ENCODE peak calls at places on chromosomes 11 and 22, in six cellular contexts. R, G, T, S, D and I are unnamed samples.

GRCh38 chr11:121244861-121245260 is 47.7 kb upstream of the SC5D start:
- DNase-seq in R (no peak), G (no peak), T (no peak), S (no peak), D (no peak), I (no peak)

GRCh38 chr11:29989181-29989580 is 27.6 kb downstream of the KCNA4 start:
- DNase-seq in R (no peak), G (no peak), T (no peak), S (no peak), D (no peak), I (no peak)

GRCh38 chr11:101091781-101092180 is 37.8 kb downstream of the PGR start:
- DNase-seq in R (no peak), G (no peak), T (no peak), S (no peak), D (no peak), I (no peak)

GRCh38 chr11:120186799-120187591 is 23.8 kb upstream of the OAF start:
- DNase-seq in R (peak; percentile 50), G (no peak), T (no peak), S (no peak), D (peak; percentile 19), I (no peak)

GRCh38 chr11:115201121-115201792 is 303.0 kb downstream of the CADM1 start:
- DNase-seq in R (no peak), G (no peak), T (no peak), S (no peak), D (no peak), I (no peak)

GRCh38 chr11:25252854-25253253 is 756.0 kb downstream of the LUZP2 start:
- DNase-seq in R (no peak), G (no peak), T (no peak), S (no peak), D (no peak), I (no peak)

GRCh38 chr11:12499071-12499470 is 121.7 kb downstream of the PARVA start:
- DNase-seq in R (no peak), G (no peak), T (no peak), S (no peak), D (no peak), I (no peak)

GRCh38 chr11:100863080-100863581 is 176.0 kb downstream of the ARHGAP42 start:
- DNase-seq in R (no peak), G (peak; percentile 38), T (no peak), S (no peak), D (no peak), I (peak; percentile 94)

GRCh38 chr11:80024119-80024518 is 583.3 kb upstream of the TENM4 start:
- DNase-seq in R (no peak), G (no peak), T (no peak), S (no peak), D (no peak), I (no peak)

GRCh38 chr11:112610494-112610893 is 349.8 kb upstream of the PLET1 start:
- DNase-seq in R (no peak), G (no peak), T (no peak), S (no peak), D (no peak), I (no peak)

GRCh38 chr11:24697722-24698121 is 200.9 kb downstream of the LUZP2 start:
- DNase-seq in R (no peak), G (no peak), T (no peak), S (no peak), D (no peak), I (no peak)

GRCh38 chr11:27857014-27857413 is 156.8 kb upstream of the BDNF start:
- DNase-seq in R (no peak), G (no peak), T (no peak), S (no peak), D (no peak), I (no peak)

GRCh38 chr22:29799217-29799680 is 32.1 kb downstream of the UQCR10 start:
- DNase-seq in R (peak; percentile 90), G (peak; percentile 74), T (peak; percentile 78), S (peak; percentile 17), D (peak; percentile 96), I (peak; percentile 83)

GRCh38 chr11:83008581-83008923 is 63.1 kb downstream of the RAB30 start:
- DNase-seq in R (peak; percentile 54), G (no peak), T (no peak), S (no peak), D (no peak), I (peak; percentile 10)

DNA sequence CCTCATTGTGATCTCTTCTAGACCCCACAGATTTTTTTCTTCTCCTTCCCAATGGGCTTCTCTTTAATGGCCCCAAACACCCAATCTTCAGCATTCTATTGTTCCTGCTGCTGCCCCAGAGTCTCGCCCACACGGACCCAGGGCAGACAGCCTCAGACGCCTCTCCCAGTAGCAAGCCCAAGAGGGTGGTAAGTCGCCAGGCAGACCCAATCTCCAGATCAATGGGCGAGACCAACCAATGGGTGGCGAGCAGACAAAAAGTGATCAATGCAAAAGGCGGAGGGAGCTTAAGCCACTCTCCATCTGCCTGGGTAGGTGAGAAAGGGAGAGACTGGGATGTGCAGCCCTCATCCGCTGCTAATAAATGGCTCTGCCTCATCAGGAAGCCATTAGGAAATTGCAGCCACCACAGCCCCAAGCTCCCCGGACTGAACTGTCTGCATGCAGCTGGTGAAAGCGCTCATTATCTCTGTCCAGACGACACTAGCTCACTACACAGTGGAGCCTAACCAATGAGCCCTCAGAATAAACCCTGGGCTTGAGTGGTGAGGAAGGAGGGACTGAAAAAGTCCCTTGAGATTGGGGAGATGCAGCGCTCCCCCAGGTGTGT is 81.8 kb downstream of the ETS1 start:
- DNase-seq in R (no peak), G (no peak), T (no peak), S (no peak), D (no peak), I (no peak)
- TF ChIP-seq POLR2A in R (no peak), G (no peak), T (no peak), S (no peak), D (no peak), I (no peak)

DNA sequence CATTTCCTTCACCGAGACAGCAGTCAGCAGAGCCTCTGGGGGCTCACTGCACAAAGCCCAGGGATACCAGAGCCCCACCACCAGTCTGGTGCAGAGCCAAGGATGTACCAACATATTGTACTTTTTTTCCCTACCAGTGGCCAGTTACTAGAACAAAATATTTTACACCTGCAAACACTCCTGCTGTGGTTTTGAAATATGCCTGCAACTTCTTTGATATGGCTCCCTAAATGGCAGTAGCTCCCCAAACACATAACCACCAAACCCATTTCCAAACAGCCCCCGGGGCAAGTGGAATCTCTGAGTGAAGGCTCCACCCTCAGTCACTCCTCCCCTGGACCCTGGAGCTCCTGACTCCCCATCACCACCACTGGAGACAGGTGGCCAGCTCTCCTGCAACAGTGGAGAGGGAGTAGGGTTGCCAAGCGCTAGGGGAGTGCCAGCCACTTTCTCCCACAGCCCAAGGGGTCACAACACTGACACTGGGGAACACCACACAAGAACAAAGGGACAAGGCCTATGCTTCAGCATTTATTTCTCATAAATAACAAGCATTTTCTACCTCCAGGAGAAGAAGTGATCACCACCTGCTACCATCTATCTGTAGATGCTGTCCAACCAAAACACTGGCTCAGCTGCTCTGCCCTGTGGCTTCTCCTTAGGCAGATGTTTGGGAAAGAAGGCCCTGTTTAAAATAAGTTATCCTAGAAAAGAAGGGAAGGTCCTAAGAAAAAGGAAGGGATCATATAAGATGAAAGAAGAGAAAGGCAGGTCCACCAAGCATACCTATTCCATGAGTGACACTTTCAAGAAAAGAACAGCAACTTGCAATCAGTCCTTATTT is 15.1 kb downstream of the DGCR2 start:
- DNase-seq in R (no peak), G (no peak), T (no peak), S (no peak), D (no peak), I (no peak)
- TF ChIP-seq POLR2A in R (no peak), G (no peak), T (no peak), S (no peak), D (no peak), I (no peak)

DNA sequence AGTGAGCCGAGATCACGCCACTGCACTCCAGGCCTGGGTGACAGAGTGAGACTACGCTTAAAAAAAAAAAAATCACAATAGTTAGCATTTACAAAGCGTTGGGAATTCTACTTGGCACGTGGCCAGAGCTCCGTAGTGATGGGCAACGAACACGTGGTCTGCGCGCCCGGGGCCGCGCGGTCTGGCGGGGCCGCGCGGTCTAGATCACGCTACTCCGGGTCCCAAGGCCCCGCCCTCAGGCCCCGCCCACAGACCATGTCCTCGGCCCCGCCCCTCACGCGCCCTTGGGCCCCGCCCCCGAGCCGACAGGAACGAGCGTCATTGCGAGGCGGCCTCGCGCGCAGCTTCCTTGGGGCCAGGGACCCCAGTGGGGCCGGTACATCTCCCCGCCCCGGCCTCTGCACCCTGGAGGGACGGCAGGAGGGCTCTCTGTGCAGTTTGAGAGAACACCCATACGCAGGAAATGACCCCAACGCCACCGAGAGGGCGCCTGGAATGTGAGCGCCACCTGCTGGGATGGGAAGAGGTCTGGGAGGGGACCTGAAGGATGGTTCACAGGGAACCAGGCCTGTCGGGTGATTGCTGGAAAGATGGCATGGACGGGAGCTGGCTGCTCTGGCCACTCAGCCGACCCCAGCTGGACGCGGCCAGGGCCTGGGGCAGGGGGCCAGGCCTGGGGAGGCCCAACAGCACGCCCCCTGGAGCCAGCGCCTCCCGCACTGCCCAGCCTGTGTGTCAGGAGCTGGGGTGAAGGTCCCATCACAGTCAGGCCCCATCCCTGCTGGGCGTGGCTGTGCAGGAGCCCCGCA is 2.0 kb upstream of the PTDSS2 start:
- DNase-seq in R (peak; percentile 85), G (peak; percentile 95), T (peak; percentile 95), S (peak; percentile 77), D (peak; percentile 97), I (peak; percentile 96)
- TF ChIP-seq POLR2A in R (peak; percentile 51), G (peak; percentile 84), T (peak; percentile 90), S (peak; percentile 86), D (peak; percentile 74), I (peak; percentile 70)

GRCh38 chr22:17056807-17057206 is 28.0 kb upstream of the IL17RA start:
- DNase-seq in R (no peak), G (no peak), T (no peak), S (no peak), D (no peak), I (no peak)
- TF ChIP-seq POLR2A in R (no peak), G (no peak), T (no peak), S (no peak), D (no peak), I (no peak)

DNA sequence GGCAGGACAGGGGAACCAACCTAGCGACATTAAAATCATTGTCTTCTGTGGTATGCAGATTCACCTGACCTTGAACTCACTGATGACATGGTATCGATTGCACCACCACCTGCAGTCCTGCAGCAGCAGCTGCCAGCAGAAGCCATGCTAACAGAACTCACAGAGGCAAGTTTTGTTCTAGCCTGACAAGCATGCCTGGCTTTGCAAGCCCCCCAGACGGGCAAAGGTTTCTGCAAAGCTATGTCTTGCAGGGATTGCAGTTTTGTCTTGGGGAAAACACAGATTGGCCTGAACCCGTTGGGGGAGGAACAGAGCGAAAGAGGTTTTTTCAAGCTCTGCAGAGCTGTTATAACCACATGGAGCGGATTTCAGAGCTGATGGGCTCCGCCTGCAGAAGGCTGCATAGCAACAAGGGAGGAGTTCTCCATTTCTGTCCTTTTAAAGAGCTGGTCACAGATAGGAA is 221.0 kb downstream of the HIPK3 start:
- DNase-seq in R (peak; percentile 86), G (no peak), T (no peak), S (no peak), D (peak; percentile 80), I (no peak)
- TF ChIP-seq POLR2A in R (no peak), G (no peak), T (no peak), S (no peak), D (no peak), I (no peak)

GRCh38 chr11:132777067-132777975 is 755.0 kb downstream of the OPCML start:
- DNase-seq in R (no peak), G (no peak), T (no peak), S (no peak), D (no peak), I (no peak)

GRCh38 chr11:132770802-132771545 is 761.3 kb downstream of the OPCML start:
- DNase-seq in R (no peak), G (no peak), T (no peak), S (no peak), D (no peak), I (no peak)

GRCh38 chr11:132772712-132773545 is 759.4 kb downstream of the OPCML start:
- DNase-seq in R (no peak), G (no peak), T (no peak), S (no peak), D (no peak), I (no peak)

GRCh38 chr11:132771746-132772145 is 760.6 kb downstream of the OPCML start:
- DNase-seq in R (no peak), G (no peak), T (no peak), S (no peak), D (no peak), I (no peak)
- TF ChIP-seq POLR2A in R (no peak), G (no peak), T (no peak), S (no peak), D (no peak), I (no peak)